ENCODE peak calls at places on chromosomes 6 and 20, in ten cellular contexts. T, Z, F, J, G, D, A, P, M and K are unnamed samples.

GRCh38 chr20:36467076-36467999 is 74.0 kb upstream of the MYL9 start:
- DNase-seq in T (no peak), Z (no peak), F (peak), J (peak), G (no peak), D (no peak), A (no peak), P (no peak), M (no peak), K (no peak)

GRCh38 chr20:63539092-63539430 is 1.9 kb upstream of the PTK6 start:
- DNase-seq in T (no peak), Z (no peak), F (no peak), J (no peak), G (no peak), D (no peak), A (no peak), P (no peak), M (no peak), K (no peak)

GRCh38 chr6:128209771-128210170 is 308.9 kb upstream of the THEMIS start:
- DNase-seq in T (no peak), Z (no peak), F (no peak), J (no peak), G (no peak), D (no peak), A (no peak), P (no peak), M (no peak), K (no peak)

GRCh38 chr20:53678990-53679596 is 85.5 kb upstream of the ZNF217 start:
- DNase-seq in T (no peak), Z (no peak), F (no peak), J (no peak), G (no peak), D (no peak), A (no peak), P (no peak), M (no peak), K (no peak)

GRCh38 chr6:28488916-28489365 is 26.7 kb downstream of the GPX6 start:
- DNase-seq in T (peak), Z (no peak), F (no peak), J (no peak), G (peak), D (no peak), A (no peak), P (peak), M (peak), K (no peak)

GRCh38 chr6:131036143-131036542 is 26.9 kb downstream of the EPB41L2 start:
- DNase-seq in T (no peak), Z (no peak), F (no peak), J (no peak), G (no peak), D (no peak), A (no peak), P (no peak), M (no peak), K (no peak)

GRCh38 chr20:5220334-5221077 is 93.7 kb downstream of the CDS2 start:
- DNase-seq in T (no peak), Z (no peak), F (no peak), J (no peak), G (no peak), D (no peak), A (no peak), P (no peak), M (no peak), K (no peak)

GRCh38 chr6:30357678-30358339 is 12.9 kb downstream of the RPP21 start:
- DNase-seq in T (peak), Z (no peak), F (no peak), J (peak), G (peak), D (no peak), A (no peak), P (no peak), M (peak), K (no peak)

GRCh38 chr6:13395272-13396237 is 67.2 kb upstream of the TBC1D7 start:
- DNase-seq in T (no peak), Z (no peak), F (no peak), J (peak), G (no peak), D (no peak), A (no peak), P (no peak), M (no peak), K (no peak)

GRCh38 chr20:32327087-32327681 is 30.9 kb upstream of the ASXL1 start:
- DNase-seq in T (no peak), Z (no peak), F (no peak), J (no peak), G (no peak), D (no peak), A (no peak), P (no peak), M (no peak), K (no peak)

GRCh38 chr20:52926505-52926904 is 45.7 kb upstream of the TSHZ2 start:
- DNase-seq in T (no peak), Z (no peak), F (no peak), J (no peak), G (no peak), D (no peak), A (no peak), P (no peak), M (no peak), K (no peak)

GRCh38 chr6:159761873-159762680 is at the start of gene ACAT2:
- DNase-seq in T (peak), Z (peak), F (peak), J (peak), G (peak), D (peak), A (peak), P (peak), M (peak), K (peak)

GRCh38 chr20:60255866-60256265 is 297.6 kb downstream of the CDH26 start:
- DNase-seq in T (no peak), Z (no peak), F (no peak), J (no peak), G (no peak), D (no peak), A (no peak), P (no peak), M (no peak), K (no peak)

GRCh38 chr20:4601630-4602296 is 119.9 kb upstream of the PRND start:
- DNase-seq in T (no peak), Z (no peak), F (no peak), J (peak), G (peak), D (no peak), A (peak), P (no peak), M (no peak), K (no peak)

GRCh38 chr6:54238407-54238806 is 69.8 kb upstream of the TINAG start:
- DNase-seq in T (no peak), Z (no peak), F (no peak), J (no peak), G (no peak), D (no peak), A (no peak), P (no peak), M (no peak), K (no peak)

GRCh38 chr6:144378437-144378836 is 93.3 kb downstream of the UTRN start:
- DNase-seq in T (no peak), Z (no peak), F (no peak), J (no peak), G (no peak), D (no peak), A (no peak), P (no peak), M (no peak), K (no peak)

GRCh38 chr6:144379356-144379755 is 94.2 kb downstream of the UTRN start:
- DNase-seq in T (no peak), Z (no peak), F (no peak), J (no peak), G (no peak), D (no peak), A (no peak), P (no peak), M (no peak), K (no peak)

GRCh38 chr6:144372611-144373010 is 87.5 kb downstream of the UTRN start:
- DNase-seq in T (no peak), Z (no peak), F (no peak), J (no peak), G (no peak), D (no peak), A (no peak), P (no peak), M (no peak), K (no peak)

GRCh38 chr6:144373195-144373594 is 88.1 kb downstream of the UTRN start:
- DNase-seq in T (no peak), Z (no peak), F (no peak), J (no peak), G (no peak), D (no peak), A (no peak), P (no peak), M (no peak), K (no peak)

GRCh38 chr6:144377586-144377985 is 92.5 kb downstream of the UTRN start:
- DNase-seq in T (no peak), Z (no peak), F (no peak), J (no peak), G (no peak), D (no peak), A (no peak), P (no peak), M (no peak), K (no peak)
- TF ChIP-seq POLR2AphosphoS5 in T (no peak), Z (no peak), F (no peak), J (no peak), G (no peak), D (no peak), A (no peak), P (no peak), M (no peak), K (no peak)

DNA sequence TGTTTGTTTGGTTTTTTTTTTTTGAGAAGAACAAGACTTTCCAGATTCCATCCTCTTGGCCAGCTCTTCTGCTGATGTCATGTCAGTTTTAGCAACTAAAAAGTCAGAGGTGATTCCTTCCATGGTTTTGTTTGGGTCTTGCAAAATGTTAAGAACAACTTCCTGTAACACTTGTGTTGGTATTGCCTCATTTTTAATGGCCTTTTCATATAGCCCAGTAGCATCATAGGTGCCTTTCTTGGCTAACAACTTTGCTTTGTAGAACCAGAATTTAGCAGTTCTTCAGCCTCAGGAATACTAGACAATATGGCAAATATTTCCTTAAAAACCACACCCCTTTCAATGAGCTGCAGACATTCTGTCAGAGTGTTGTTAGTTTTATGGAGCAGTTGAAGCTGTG is 99.5 kb upstream of the SIRPG start:
- DNase-seq in T (no peak), Z (no peak), F (no peak), J (no peak), G (no peak), D (no peak), A (no peak), P (no peak), M (no peak), K (no peak)
- TF ChIP-seq POLR2AphosphoS5 in T (no peak), Z (no peak), F (no peak), J (no peak), G (no peak), D (no peak), A (no peak), P (no peak), M (no peak), K (no peak)

GRCh38 chr6:17640477-17640917 is 40.4 kb downstream of the FAM8A1 start:
- DNase-seq in T (no peak), Z (no peak), F (no peak), J (no peak), G (no peak), D (no peak), A (no peak), P (no peak), M (no peak), K (no peak)
- TF ChIP-seq POLR2AphosphoS5 in T (no peak), Z (no peak), F (no peak), J (no peak), G (no peak), D (no peak), A (no peak), P (no peak), M (no peak), K (no peak)

GRCh38 chr6:44298864-44299263 is 14.3 kb downstream of the AARS2 start:
- DNase-seq in T (no peak), Z (no peak), F (no peak), J (no peak), G (no peak), D (no peak), A (no peak), P (no peak), M (no peak), K (no peak)
- TF ChIP-seq POLR2AphosphoS5 in T (no peak), Z (no peak), F (no peak), J (no peak), G (no peak), D (no peak), A (no peak), P (no peak), M (peak), K (peak)

GRCh38 chr6:134379599-134379998 is 61.7 kb upstream of the SGK1 start:
- DNase-seq in T (no peak), Z (no peak), F (no peak), J (no peak), G (no peak), D (no peak), A (no peak), P (no peak), M (no peak), K (no peak)

GRCh38 chr6:134381926-134382325 is 64.0 kb upstream of the SGK1 start:
- DNase-seq in T (no peak), Z (no peak), F (no peak), J (no peak), G (no peak), D (no peak), A (no peak), P (no peak), M (no peak), K (no peak)

GRCh38 chr6:134375199-134375598 is 57.3 kb upstream of the SGK1 start:
- DNase-seq in T (no peak), Z (no peak), F (no peak), J (no peak), G (no peak), D (no peak), A (no peak), P (no peak), M (no peak), K (no peak)

GRCh38 chr6:134376785-134377184 is 58.9 kb upstream of the SGK1 start:
- DNase-seq in T (no peak), Z (no peak), F (no peak), J (no peak), G (no peak), D (no peak), A (no peak), P (no peak), M (no peak), K (no peak)

GRCh38 chr6:134379086-134379485 is 61.2 kb upstream of the SGK1 start:
- DNase-seq in T (peak), Z (no peak), F (no peak), J (no peak), G (peak), D (no peak), A (no peak), P (peak), M (no peak), K (no peak)
- TF ChIP-seq POLR2AphosphoS5 in T (peak), Z (no peak), F (no peak), J (no peak), G (peak), D (peak), A (no peak), P (peak), M (no peak), K (no peak)